ENCODE peak calls at places on chromosomes 16 and 17, in four cellular contexts. R, V, W and J are unnamed samples.
A peak's percentile ranks its signal among the peaks of the same experiment; 100 is the strongest.

GRCh38 chr17:45681706-45682105 is 102.4 kb upstream of the CRHR1 start:
- DNase-seq in W (no peak), R (no peak), V (no peak), J (no peak)

GRCh38 chr17:80663783-80664206 is 119.2 kb downstream of the RPTOR start:
- DNase-seq in V (no peak), R (peak; percentile 9), W (no peak), J (no peak)

GRCh38 chr17:57009737-57010445 is 32.0 kb downstream of the SCPEP1 start:
- DNase-seq in V (peak; percentile 43), W (peak; percentile 7), R (peak; percentile 49), J (peak; percentile 38)

GRCh38 chr17:76681222-76682137 is 29.3 kb downstream of the MXRA7 start:
- DNase-seq in R (peak; percentile 71), W (no peak), V (peak; percentile 82), J (peak; percentile 40)

GRCh38 chr16:74117798-74118197 is 178.8 kb upstream of the PSMD7 start:
- DNase-seq in R (no peak), V (no peak), W (no peak), J (no peak)

GRCh38 chr17:56505154-56505756 is 88.2 kb upstream of the NOG start:
- DNase-seq in V (no peak), R (no peak), W (no peak), J (no peak)

GRCh38 chr17:32960815-32961214 is 30.8 kb upstream of the SPACA3 start:
- DNase-seq in V (no peak), W (no peak), R (no peak), J (no peak)

GRCh38 chr16:48099455-48099854 is 56.3 kb downstream of the ABCC12 start:
- DNase-seq in W (no peak), R (no peak), V (peak; percentile 54), J (no peak)

GRCh38 chr16:86516618-86517003 is 6.3 kb downstream of the FOXF1 start:
- DNase-seq in W (no peak), R (no peak), V (no peak), J (no peak)

GRCh38 chr16:66899945-66900688 is 18.6 kb downstream of the CDH16 start:
- DNase-seq in V (peak; percentile 89), R (no peak), W (no peak), J (no peak)

GRCh38 chr16:5706206-5706605 is 608.6 kb upstream of the EEF2KMT start:
- DNase-seq in R (no peak), W (no peak), V (no peak), J (no peak)

GRCh38 chr16:60553316-60553801 is 1482.9 kb downstream of the CDH8 start:
- DNase-seq in V (no peak), R (no peak), W (no peak), J (no peak)

GRCh38 chr16:89049484-89050118 is 44.1 kb upstream of the ACSF3 start:
- DNase-seq in W (no peak), V (peak; percentile 11), R (no peak), J (no peak)

GRCh38 chr17:83191388-83192160 is 112.2 kb downstream of the METRNL start:
- DNase-seq in V (no peak), W (no peak), R (no peak), J (no peak)

GRCh38 chr17:61235821-61236197 is 163.8 kb upstream of the TBX2 start:
- DNase-seq in V (no peak), W (no peak), R (no peak), J (no peak)

GRCh38 chr16:86580798-86581185 is 2.4 kb downstream of the FOXL1 start:
- DNase-seq in R (no peak), V (no peak), W (no peak), J (no peak)